ENCODE peak calls at places on chromosomes 13 and 19, in eight cellular contexts. One of them, this sample, is unnamed.

GRCh38 chr13:75161804-75162203 is 320.2 kb downstream of the TBC1D4 start:
- DNase-seq in heart left ventricle: no peak
- DNase-seq in heart right ventricle: no peak
- DNase-seq in tibial artery: no peak
- DNase-seq in AG10803: no peak
- DNase-seq in fibroblast of the aortic adventitia: no peak
- DNase-seq in AG04450: no peak
- DNase-seq in small intestine: no peak
- DNase-seq in this sample: no peak

GRCh38 chr19:49515767-49516166 is 3.3 kb downstream of the FCGRT start:
- DNase-seq in tibial artery: peak; percentile 75
- DNase-seq in AG10803: no peak
- DNase-seq in AG04450: no peak
- DNase-seq in heart left ventricle: peak; percentile 63
- DNase-seq in heart right ventricle: no peak
- DNase-seq in fibroblast of the aortic adventitia: no peak
- DNase-seq in small intestine: peak; percentile 75
- DNase-seq in this sample: no peak

GRCh38 chr13:111385182-111385857 is 64.9 kb downstream of the TEX29 start:
- DNase-seq in small intestine: no peak
- DNase-seq in AG10803: no peak
- DNase-seq in fibroblast of the aortic adventitia: no peak
- DNase-seq in tibial artery: no peak
- DNase-seq in heart left ventricle: no peak
- DNase-seq in heart right ventricle: no peak
- DNase-seq in AG04450: no peak
- DNase-seq in this sample: no peak

GRCh38 chr19:8163781-8164180 is 14.4 kb upstream of the FBN3 start:
- DNase-seq in fibroblast of the aortic adventitia: no peak
- DNase-seq in tibial artery: no peak
- DNase-seq in AG10803: no peak
- DNase-seq in heart left ventricle: no peak
- DNase-seq in small intestine: no peak
- DNase-seq in AG04450: no peak
- DNase-seq in heart right ventricle: no peak
- DNase-seq in this sample: no peak

GRCh38 chr19:4354897-4355296 is 11.5 kb downstream of the MPND start:
- DNase-seq in heart left ventricle: no peak
- DNase-seq in AG10803: no peak
- DNase-seq in AG04450: no peak
- DNase-seq in heart right ventricle: no peak
- DNase-seq in tibial artery: no peak
- DNase-seq in small intestine: no peak
- DNase-seq in fibroblast of the aortic adventitia: no peak
- DNase-seq in this sample: peak; percentile 37

GRCh38 chr19:46537136-46538097 is 41.8 kb upstream of the PNMA8B start:
- DNase-seq in AG10803: peak; percentile 36
- DNase-seq in fibroblast of the aortic adventitia: peak; percentile 45
- DNase-seq in small intestine: peak; percentile 38
- DNase-seq in tibial artery: peak; percentile 62
- DNase-seq in heart right ventricle: peak; percentile 38
- DNase-seq in AG04450: no peak
- DNase-seq in heart left ventricle: no peak
- DNase-seq in this sample: peak; percentile 62

GRCh38 chr19:1503089-1503924 is 9.5 kb downstream of the ADAMTSL5 start:
- DNase-seq in tibial artery: no peak
- DNase-seq in heart right ventricle: no peak
- DNase-seq in AG10803: peak; percentile 25
- DNase-seq in fibroblast of the aortic adventitia: peak; percentile 31
- DNase-seq in heart left ventricle: no peak
- DNase-seq in AG04450: no peak
- DNase-seq in small intestine: peak; percentile 69
- DNase-seq in this sample: no peak

GRCh38 chr19:38190793-38191192 is 33.2 kb downstream of the DPF1 start:
- DNase-seq in heart left ventricle: no peak
- DNase-seq in AG04450: no peak
- DNase-seq in AG10803: no peak
- DNase-seq in tibial artery: no peak
- DNase-seq in small intestine: no peak
- DNase-seq in heart right ventricle: no peak
- DNase-seq in fibroblast of the aortic adventitia: no peak
- DNase-seq in this sample: no peak

GRCh38 chr13:104326523-104326922 is 1260.3 kb upstream of the SLC10A2 start:
- DNase-seq in heart left ventricle: no peak
- DNase-seq in AG04450: no peak
- DNase-seq in fibroblast of the aortic adventitia: no peak
- DNase-seq in small intestine: no peak
- DNase-seq in tibial artery: no peak
- DNase-seq in AG10803: no peak
- DNase-seq in heart right ventricle: no peak
- DNase-seq in this sample: no peak

GRCh38 chr13:75935805-75936204 is 299.7 kb downstream of the LMO7 start:
- DNase-seq in fibroblast of the aortic adventitia: no peak
- DNase-seq in tibial artery: no peak
- DNase-seq in AG04450: no peak
- DNase-seq in small intestine: no peak
- DNase-seq in heart left ventricle: no peak
- DNase-seq in AG10803: no peak
- DNase-seq in heart right ventricle: no peak
- DNase-seq in this sample: no peak

GRCh38 chr19:16702123-16702522 is 17.5 kb upstream of the NWD1 start:
- DNase-seq in tibial artery: peak; percentile 36
- DNase-seq in small intestine: no peak
- DNase-seq in fibroblast of the aortic adventitia: peak; percentile 88
- DNase-seq in heart right ventricle: peak; percentile 68
- DNase-seq in AG10803: peak; percentile 81
- DNase-seq in AG04450: peak; percentile 13
- DNase-seq in heart left ventricle: peak; percentile 76
- DNase-seq in this sample: no peak

GRCh38 chr13:51444922-51445321 is 7.9 kb downstream of the INTS6 start:
- DNase-seq in small intestine: no peak
- DNase-seq in AG04450: no peak
- DNase-seq in heart right ventricle: no peak
- DNase-seq in AG10803: peak; percentile 75
- DNase-seq in tibial artery: no peak
- DNase-seq in fibroblast of the aortic adventitia: peak; percentile 76
- DNase-seq in heart left ventricle: no peak
- DNase-seq in this sample: no peak

GRCh38 chr19:927707-928401 is 2.0 kb downstream of the ARID3A start:
- DNase-seq in AG10803: no peak
- DNase-seq in fibroblast of the aortic adventitia: no peak
- DNase-seq in tibial artery: no peak
- DNase-seq in heart right ventricle: no peak
- DNase-seq in AG04450: no peak
- DNase-seq in small intestine: no peak
- DNase-seq in heart left ventricle: no peak
- DNase-seq in this sample: no peak

GRCh38 chr13:40161931-40162330 is 504.5 kb downstream of the FOXO1 start:
- DNase-seq in AG10803: no peak
- DNase-seq in small intestine: no peak
- DNase-seq in fibroblast of the aortic adventitia: no peak
- DNase-seq in AG04450: no peak
- DNase-seq in heart right ventricle: no peak
- DNase-seq in tibial artery: no peak
- DNase-seq in heart left ventricle: no peak
- DNase-seq in this sample: no peak

DNA sequence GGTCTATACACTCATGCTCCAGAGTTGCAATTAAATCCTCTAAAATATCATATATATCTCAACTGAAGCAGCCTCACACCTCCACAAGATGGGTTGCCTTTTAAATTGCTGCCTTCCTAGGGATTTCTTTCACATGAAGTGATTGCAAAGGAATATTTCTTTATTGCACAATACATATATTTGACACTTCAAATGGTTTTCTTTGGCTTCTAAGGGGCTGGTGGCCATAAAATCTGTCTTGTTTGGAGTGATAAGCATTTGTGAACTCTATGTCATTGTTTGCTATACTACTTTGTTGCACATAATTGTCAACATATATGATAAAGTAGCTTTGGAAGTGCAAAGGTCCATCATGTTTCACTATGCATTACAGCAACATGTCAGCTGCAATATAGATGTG is 2381.0 kb downstream of the PCDH9 start:
- DNase-seq in heart right ventricle: no peak
- DNase-seq in AG10803: no peak
- DNase-seq in fibroblast of the aortic adventitia: no peak
- DNase-seq in small intestine: no peak
- DNase-seq in tibial artery: no peak
- DNase-seq in AG04450: no peak
- DNase-seq in heart left ventricle: no peak
- DNase-seq in this sample: no peak
- H3K4me3 ChIP-seq in heart right ventricle: no peak overlapping the region
- H3K4me3 ChIP-seq in AG10803: no peak overlapping the region
- H3K4me3 ChIP-seq in fibroblast of the aortic adventitia: no peak overlapping the region
- H3K4me3 ChIP-seq in small intestine: no peak overlapping the region
- H3K4me3 ChIP-seq in tibial artery: no peak overlapping the region
- H3K4me3 ChIP-seq in AG04450: no peak overlapping the region
- H3K4me3 ChIP-seq in heart left ventricle: no peak overlapping the region
- H3K4me3 ChIP-seq in this sample: no peak overlapping the region

GRCh38 chr19:54141356-54141755 is 3.8 kb downstream of the CNOT3 start:
- DNase-seq in AG04450: no peak
- DNase-seq in small intestine: no peak
- DNase-seq in tibial artery: no peak
- DNase-seq in fibroblast of the aortic adventitia: no peak
- DNase-seq in heart left ventricle: no peak
- DNase-seq in AG10803: peak; percentile 90
- DNase-seq in heart right ventricle: no peak
- DNase-seq in this sample: no peak
- H3K4me3 ChIP-seq in AG04450: no peak overlapping the region
- H3K4me3 ChIP-seq in small intestine: no peak overlapping the region
- H3K4me3 ChIP-seq in tibial artery: no peak overlapping the region
- H3K4me3 ChIP-seq in fibroblast of the aortic adventitia: no peak overlapping the region
- H3K4me3 ChIP-seq in heart left ventricle: no peak overlapping the region
- H3K4me3 ChIP-seq in AG10803: peak overlapping the region; percentile 36
- H3K4me3 ChIP-seq in heart right ventricle: no peak overlapping the region
- H3K4me3 ChIP-seq in this sample: no peak overlapping the region

GRCh38 chr13:98301721-98302120 is 124.7 kb upstream of the RNF113B start:
- DNase-seq in tibial artery: no peak
- DNase-seq in fibroblast of the aortic adventitia: no peak
- DNase-seq in heart right ventricle: no peak
- DNase-seq in small intestine: no peak
- DNase-seq in AG04450: no peak
- DNase-seq in AG10803: peak; percentile 56
- DNase-seq in heart left ventricle: no peak
- DNase-seq in this sample: peak; percentile 88
- H3K4me3 ChIP-seq in tibial artery: no peak overlapping the region
- H3K4me3 ChIP-seq in fibroblast of the aortic adventitia: no peak overlapping the region
- H3K4me3 ChIP-seq in heart right ventricle: no peak overlapping the region
- H3K4me3 ChIP-seq in small intestine: no peak overlapping the region
- H3K4me3 ChIP-seq in AG04450: peak overlapping the region; percentile 42
- H3K4me3 ChIP-seq in AG10803: no peak overlapping the region
- H3K4me3 ChIP-seq in heart left ventricle: no peak overlapping the region
- H3K4me3 ChIP-seq in this sample: peak overlapping the region; percentile 20

GRCh38 chr19:10544753-10545251 is 1.1 kb downstream of the ATG4D start:
- DNase-seq in heart left ventricle: no peak
- DNase-seq in tibial artery: no peak
- DNase-seq in fibroblast of the aortic adventitia: no peak
- DNase-seq in heart right ventricle: no peak
- DNase-seq in AG10803: no peak
- DNase-seq in AG04450: no peak
- DNase-seq in small intestine: peak; percentile 79
- DNase-seq in this sample: no peak

GRCh38 chr19:10543420-10544241 is at the start of gene ATG4D:
- DNase-seq in small intestine: peak; percentile 97
- DNase-seq in AG10803: peak; percentile 60
- DNase-seq in tibial artery: peak; percentile 57
- DNase-seq in heart left ventricle: peak; percentile 75
- DNase-seq in heart right ventricle: peak; percentile 73
- DNase-seq in fibroblast of the aortic adventitia: peak; percentile 53
- DNase-seq in AG04450: no peak
- DNase-seq in this sample: peak; percentile 67

GRCh38 chr19:10546817-10547216 is 3.1 kb downstream of the ATG4D start:
- DNase-seq in fibroblast of the aortic adventitia: no peak
- DNase-seq in small intestine: no peak
- DNase-seq in AG04450: no peak
- DNase-seq in AG10803: no peak
- DNase-seq in heart right ventricle: no peak
- DNase-seq in tibial artery: no peak
- DNase-seq in heart left ventricle: no peak
- DNase-seq in this sample: no peak

GRCh38 chr19:10544242-10544752 is 593 bp downstream of the ATG4D start:
- DNase-seq in fibroblast of the aortic adventitia: no peak
- DNase-seq in AG04450: no peak
- DNase-seq in heart left ventricle: peak; percentile 41
- DNase-seq in heart right ventricle: peak; percentile 28
- DNase-seq in AG10803: no peak
- DNase-seq in tibial artery: no peak
- DNase-seq in small intestine: peak; percentile 84
- DNase-seq in this sample: no peak

GRCh38 chr19:10543059-10543419 is 665 bp upstream of the ATG4D start:
- DNase-seq in heart right ventricle: no peak
- DNase-seq in AG10803: no peak
- DNase-seq in heart left ventricle: no peak
- DNase-seq in AG04450: no peak
- DNase-seq in tibial artery: no peak
- DNase-seq in small intestine: no peak
- DNase-seq in fibroblast of the aortic adventitia: no peak
- DNase-seq in this sample: no peak
- H3K4me3 ChIP-seq in heart right ventricle: peak overlapping the region; percentile 96
- H3K4me3 ChIP-seq in AG10803: peak overlapping the region; percentile 82
- H3K4me3 ChIP-seq in heart left ventricle: peak overlapping the region; percentile 89
- H3K4me3 ChIP-seq in AG04450: no peak overlapping the region
- H3K4me3 ChIP-seq in tibial artery: peak overlapping the region; percentile 85
- H3K4me3 ChIP-seq in small intestine: peak overlapping the region; percentile 95
- H3K4me3 ChIP-seq in fibroblast of the aortic adventitia: no peak overlapping the region
- H3K4me3 ChIP-seq in this sample: peak overlapping the region; percentile 100

GRCh38 chr19:35458192-35458591 is 10.1 kb downstream of the FFAR2 start:
- DNase-seq in heart right ventricle: no peak
- DNase-seq in tibial artery: no peak
- DNase-seq in fibroblast of the aortic adventitia: no peak
- DNase-seq in AG10803: no peak
- DNase-seq in small intestine: no peak
- DNase-seq in AG04450: no peak
- DNase-seq in heart left ventricle: no peak
- DNase-seq in this sample: no peak
- H3K4me3 ChIP-seq in heart right ventricle: no peak overlapping the region
- H3K4me3 ChIP-seq in tibial artery: no peak overlapping the region
- H3K4me3 ChIP-seq in fibroblast of the aortic adventitia: no peak overlapping the region
- H3K4me3 ChIP-seq in AG10803: no peak overlapping the region
- H3K4me3 ChIP-seq in small intestine: no peak overlapping the region
- H3K4me3 ChIP-seq in AG04450: no peak overlapping the region
- H3K4me3 ChIP-seq in heart left ventricle: no peak overlapping the region
- H3K4me3 ChIP-seq in this sample: no peak overlapping the region

DNA sequence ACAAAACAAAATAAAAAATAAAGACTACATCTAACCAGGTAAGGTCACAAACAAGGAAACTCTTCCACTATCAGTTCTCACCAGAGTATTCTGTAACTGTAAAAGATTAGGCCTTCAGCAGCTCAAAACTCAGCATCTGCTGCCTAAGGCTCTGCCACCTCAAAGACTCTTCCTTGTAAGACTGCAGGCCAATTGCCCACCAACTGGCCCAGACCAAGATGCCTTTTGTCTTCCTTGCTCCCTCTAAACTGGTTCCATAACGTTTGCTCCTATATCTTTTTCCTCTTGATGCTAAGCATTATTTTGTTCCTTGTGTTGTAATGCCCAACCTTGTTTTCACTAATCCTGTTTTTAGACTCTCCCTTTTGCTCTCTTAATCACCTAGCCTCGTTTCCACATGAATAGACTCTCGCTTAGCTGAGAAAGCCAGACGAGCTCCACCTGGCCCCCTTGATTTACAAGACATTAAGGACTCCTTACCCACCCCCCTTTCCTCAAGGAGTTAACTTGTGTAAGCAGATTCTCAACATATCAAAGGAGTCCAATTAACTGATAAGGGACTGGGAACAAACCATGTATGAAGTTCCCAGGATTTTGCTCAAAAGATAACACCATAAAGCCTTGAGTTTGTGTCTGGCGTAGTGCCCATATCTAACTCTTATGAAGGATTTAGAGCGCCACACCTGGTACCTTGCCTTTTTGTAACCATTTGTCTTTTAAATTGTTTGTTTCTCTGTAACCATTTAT is 1.5 kb downstream of the ZNF814 start:
- DNase-seq in heart left ventricle: no peak
- DNase-seq in small intestine: peak; percentile 78
- DNase-seq in heart right ventricle: no peak
- DNase-seq in AG10803: no peak
- DNase-seq in AG04450: no peak
- DNase-seq in fibroblast of the aortic adventitia: peak; percentile 31
- DNase-seq in tibial artery: no peak
- DNase-seq in this sample: no peak
- H3K4me3 ChIP-seq in heart left ventricle: peak overlapping the region; percentile 66
- H3K4me3 ChIP-seq in small intestine: peak overlapping the region; percentile 89
- H3K4me3 ChIP-seq in heart right ventricle: peak overlapping the region; percentile 91
- H3K4me3 ChIP-seq in AG10803: no peak overlapping the region
- H3K4me3 ChIP-seq in AG04450: peak overlapping the region; percentile 95
- H3K4me3 ChIP-seq in fibroblast of the aortic adventitia: peak overlapping the region; percentile 26
- H3K4me3 ChIP-seq in tibial artery: no peak overlapping the region
- H3K4me3 ChIP-seq in this sample: no peak overlapping the region